ENCODE peak calls at places on chromosomes 16 and 17, in five cellular contexts. D is CD8-positive, alpha-beta memory T cell; F is NCI-H1092; H is NCI-H2081; M is activated CD4-positive, alpha-beta memory T cell treated with anti-CD3 and anti-CD28 coated beads, Interleukin-2, amount 10 ng/mL, durations not matched to agents 7 days and 5 days. J is an unnamed sample.

GRCh38 chr17:80360396-80360795 is 54.6 kb upstream of the ENDOV start:
- DNase-seq in M (no peak), H (no peak), F (no peak), D (no peak), J (no peak)

GRCh38 chr17:50271173-50271750 is 3.0 kb upstream of the TMEM92 start:
- DNase-seq in F (no peak), D (no peak), M (no peak), H (no peak), J (no peak)

GRCh38 chr17:82458130-82458884 is at the start of gene NARF:
- DNase-seq in D (peak), H (peak), F (peak), M (peak), J (peak)

GRCh38 chr16:30077656-30078055 is 1.9 kb downstream of the PPP4C start:
- DNase-seq in M (no peak), D (no peak), H (no peak), F (no peak), J (no peak)

GRCh38 chr17:39224778-39225307 is 902 bp downstream of the STAC2 start:
- DNase-seq in H (no peak), D (no peak), M (no peak), F (no peak), J (no peak)

GRCh38 chr17:35373532-35373983 is at the start of gene SLFN11:
- DNase-seq in H (peak), F (peak), M (peak), D (peak), J (peak)

GRCh38 chr16:15960124-15960971 is 10.9 kb downstream of the ABCC1 start:
- DNase-seq in M (peak), D (no peak), F (no peak), H (no peak), J (no peak)

GRCh38 chr17:41632482-41633105 is 8.2 kb upstream of the KRT17 start:
- DNase-seq in M (no peak), H (no peak), D (no peak), F (no peak), J (no peak)

GRCh38 chr16:69112285-69113129 is 7.1 kb downstream of the HAS3 start:
- DNase-seq in H (peak), F (no peak), D (no peak), M (peak), J (peak)

GRCh38 chr16:68363847-68364600 is 53.2 kb downstream of the PRMT7 start:
- DNase-seq in F (no peak), H (no peak), D (no peak), M (no peak), J (no peak)

GRCh38 chr16:9091867-9092281 is 430 bp downstream of the HAPSTR1 start:
- DNase-seq in F (no peak), D (peak), H (peak), M (peak), J (peak)

GRCh38 chr16:81499576-81500380 is 55.2 kb downstream of the CMIP start:
- DNase-seq in F (no peak), H (no peak), M (no peak), D (no peak), J (no peak)